ENCODE peak calls at places on chromosome 1, in five cellular contexts. D is K562, Z is HepG2, T is HL-60, L is spleen. C is an unnamed sample.

GRCh38 chr1:158008630-158009029 is 15.2 kb downstream of the KIRREL1 start:
- DNase-seq in T (no peak), D (no peak), L (no peak), Z (no peak), C (no peak)

GRCh38 chr1:62307516-62308492 is 11.4 kb downstream of the KANK4 start:
- DNase-seq in Z (no peak), L (no peak), D (no peak), T (no peak), C (no peak)

GRCh38 chr1:153985984-153986761 is at the start of gene RAB13:
- DNase-seq in L (peak), Z (peak), T (no peak), D (peak), C (peak)

GRCh38 chr1:65059930-65060538 is 88.0 kb upstream of the AK4 start:
- DNase-seq in Z (peak), L (no peak), D (peak), T (no peak), C (no peak)

GRCh38 chr1:86779308-86780191 is 75.2 kb downstream of the SH3GLB1 start:
- DNase-seq in L (no peak), D (peak), T (no peak), Z (no peak), C (no peak)

GRCh38 chr1:12053752-12054548 is 9.2 kb upstream of the TNFRSF8 start:
- DNase-seq in D (no peak), Z (no peak), T (no peak), L (no peak), C (no peak)

GRCh38 chr1:99662581-99663208 is 16.8 kb downstream of the PALMD start:
- DNase-seq in L (no peak), Z (no peak), D (no peak), T (no peak), C (peak)

GRCh38 chr1:223041481-223041880 is 101.6 kb downstream of the TLR5 start:
- DNase-seq in D (no peak), T (no peak), L (no peak), Z (no peak), C (peak)

GRCh38 chr1:15848143-15848928 is 829 bp downstream of the SPEN start:
- DNase-seq in T (peak), Z (no peak), L (peak), D (peak), C (no peak)

GRCh38 chr1:109509176-109510134 is at the start of gene AMIGO1:
- DNase-seq in D (peak), T (peak), Z (no peak), L (peak), C (no peak)

GRCh38 chr1:167057297-167057688 is 32.9 kb downstream of the GPA33 start:
- DNase-seq in Z (peak), L (no peak), T (peak), D (peak), C (no peak)

GRCh38 chr1:189597083-189597482 is 880.6 kb downstream of the BRINP3 start:
- DNase-seq in L (no peak), D (no peak), Z (no peak), T (no peak), C (no peak)
- TF ChIP-seq POLR2AphosphoS5 in L (no peak), D (no peak), Z (no peak), T (no peak), C (no peak)

GRCh38 chr1:77888429-77889239 is at the start of gene NEXN:
- DNase-seq in T (peak), L (peak), D (peak), Z (peak), C (peak)
- H3K4me3 ChIP-seq in T (peak), L (peak), D (peak), Z (peak), C (peak)

DNA sequence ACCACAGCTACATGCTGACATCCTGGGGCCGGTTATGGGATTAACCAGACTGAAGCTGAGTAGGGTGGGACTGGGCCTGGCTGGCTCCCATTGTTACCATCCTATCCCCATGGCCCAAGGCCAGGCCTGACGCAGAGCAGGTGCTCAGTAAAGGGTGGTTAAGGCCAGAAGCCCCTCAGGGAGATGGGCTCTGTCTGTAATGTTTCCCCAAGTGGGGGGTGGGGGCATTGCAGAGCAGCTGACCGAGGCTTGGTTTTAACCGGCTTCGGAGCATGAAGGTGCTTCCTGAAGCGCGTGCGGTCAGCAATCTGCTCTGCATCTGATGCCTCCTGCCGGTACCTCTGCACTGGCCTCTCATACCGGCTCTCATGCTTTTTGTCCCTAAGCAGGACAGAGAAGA is 83.4 kb upstream of the ACTL8 start:
- DNase-seq in L (no peak), D (no peak), T (no peak), Z (no peak), C (no peak)
- TF ChIP-seq CTCF in L (no peak), D (no peak), T (no peak), Z (no peak), C (no peak)

GRCh38 chr1:164602480-164603093 is 43.6 kb downstream of the PBX1 start:
- DNase-seq in L (no peak), D (no peak), T (no peak), Z (no peak), C (peak)
- TF ChIP-seq POLR2AphosphoS5 in L (no peak), D (no peak), T (no peak), Z (no peak), C (no peak)

GRCh38 chr1:2558861-2559260 is 2.7 kb downstream of the TNFRSF14 start:
- DNase-seq in L (no peak), Z (no peak), T (no peak), D (no peak), C (no peak)

GRCh38 chr1:2558030-2558400 is 1.8 kb downstream of the TNFRSF14 start:
- DNase-seq in Z (no peak), T (no peak), L (no peak), D (no peak), C (no peak)

GRCh38 chr1:2556277-2557145 is at the start of gene TNFRSF14:
- DNase-seq in T (peak), D (no peak), Z (no peak), L (peak), C (peak)

GRCh38 chr1:2558420-2558819 is 2.2 kb downstream of the TNFRSF14 start:
- DNase-seq in T (no peak), L (no peak), Z (no peak), D (no peak), C (no peak)

GRCh38 chr1:2557146-2558029 is 1.2 kb downstream of the TNFRSF14 start:
- DNase-seq in D (no peak), Z (no peak), T (no peak), L (no peak), C (no peak)
- H3K4me3 ChIP-seq in D (no peak), Z (peak), T (peak), L (peak), C (peak)

DNA sequence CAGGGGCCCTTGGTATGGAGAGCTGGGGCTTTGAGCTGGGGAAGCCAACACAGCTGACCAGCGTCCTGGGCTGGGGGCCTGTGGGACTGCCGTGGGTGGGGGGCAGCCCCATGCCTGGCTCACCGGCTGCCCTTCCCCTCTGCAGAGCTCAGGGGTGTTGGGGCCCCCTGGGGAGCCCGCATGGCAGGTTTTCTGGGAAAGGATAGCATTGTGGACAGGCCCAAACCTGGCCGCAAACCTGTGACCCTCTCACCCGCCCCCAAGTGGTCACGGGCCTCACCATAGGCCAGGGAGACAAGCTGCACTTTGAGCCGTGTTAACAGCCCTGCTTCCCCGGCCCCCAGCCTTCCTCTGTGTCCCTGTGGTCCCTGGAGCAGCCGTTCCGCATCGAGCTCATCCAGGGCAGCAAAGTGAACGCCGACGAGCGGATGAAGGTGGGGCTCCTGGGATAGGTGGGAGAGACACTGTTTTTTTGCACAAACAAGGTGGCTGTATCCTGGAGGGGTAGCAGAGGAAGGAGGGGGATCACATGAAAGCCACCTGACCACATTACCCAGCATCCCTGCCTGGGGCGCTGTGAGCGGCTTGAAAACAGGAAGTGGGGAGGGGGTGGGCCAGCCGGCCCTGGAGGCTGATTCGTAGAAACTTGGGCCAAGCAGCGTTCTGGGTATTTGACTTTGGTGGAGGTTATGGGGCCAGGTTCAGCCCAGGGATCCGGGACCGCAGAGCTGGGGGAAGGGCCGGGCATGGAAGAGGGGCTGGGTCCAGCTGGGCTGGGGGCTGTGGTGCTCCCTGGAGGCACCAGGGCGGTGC is 65.9 kb downstream of the PIK3CD start:
- DNase-seq in Z (peak), L (peak), T (peak), D (peak), C (no peak)
- TF ChIP-seq CTCF in Z (peak), L (no peak), T (no peak), D (peak), C (no peak)

GRCh38 chr1:79859212-79859948 is 852.9 kb upstream of the ADGRL4 start:
- DNase-seq in T (no peak), D (no peak), L (no peak), Z (no peak), C (no peak)
- TF ChIP-seq POLR2AphosphoS5 in T (no peak), D (no peak), L (no peak), Z (no peak), C (no peak)

GRCh38 chr1:217135569-217135915 is 412.3 kb upstream of the ESRRG start:
- DNase-seq in Z (no peak), L (no peak), D (no peak), T (no peak), C (no peak)

GRCh38 chr1:217136895-217137205 is 413.6 kb upstream of the ESRRG start:
- DNase-seq in T (no peak), Z (no peak), L (no peak), D (no peak), C (no peak)

GRCh38 chr1:217137210-217137871 is 414.1 kb upstream of the ESRRG start:
- DNase-seq in L (peak), T (no peak), Z (no peak), D (no peak), C (no peak)

GRCh38 chr1:217134857-217135568 is 411.8 kb upstream of the ESRRG start:
- DNase-seq in D (no peak), T (no peak), Z (no peak), L (no peak), C (no peak)

DNA sequence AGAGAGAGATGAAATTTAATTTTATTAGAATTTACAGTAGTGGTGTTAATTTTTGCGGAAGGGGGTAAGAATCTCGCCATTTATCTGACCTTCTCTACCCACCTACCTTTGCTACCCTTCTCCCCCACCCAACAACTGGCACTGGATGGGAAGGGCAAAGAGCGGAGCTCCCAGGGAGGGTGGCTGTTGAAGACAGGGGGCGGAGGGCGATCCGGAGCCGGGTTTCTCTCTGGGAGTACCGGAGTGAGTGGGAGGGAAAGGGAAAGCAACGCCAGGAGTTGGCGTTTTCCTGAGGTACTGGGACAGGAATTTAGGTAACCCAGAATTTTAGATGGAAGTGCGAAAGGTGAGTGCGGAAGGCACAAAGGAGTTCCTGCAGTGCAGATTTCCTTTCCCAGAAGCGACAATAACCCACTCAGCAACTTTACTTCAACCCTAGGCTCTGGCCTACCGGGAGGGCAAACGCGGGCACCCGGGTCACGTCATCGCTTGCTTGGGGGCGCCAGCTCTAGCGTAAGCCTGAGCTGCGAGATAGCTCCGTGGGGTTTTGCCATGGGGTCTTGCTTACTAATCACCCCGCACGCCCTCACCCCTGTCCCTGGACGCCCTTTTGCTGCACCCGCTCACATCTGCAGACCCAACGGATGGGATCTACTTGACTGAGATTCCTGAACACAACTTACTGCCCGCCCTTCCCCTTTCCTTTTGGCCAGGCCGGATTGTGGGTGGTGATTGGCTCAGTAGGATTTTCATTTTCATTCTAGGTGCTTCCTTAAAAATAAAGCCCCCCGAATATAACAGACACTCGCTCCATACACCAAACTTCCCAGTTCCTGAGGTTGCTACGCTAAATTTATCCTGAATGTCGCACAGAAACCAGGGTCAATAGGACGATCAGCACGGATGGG is 413.0 kb upstream of the ESRRG start:
- DNase-seq in L (peak), T (no peak), D (no peak), Z (no peak), C (no peak)
- H3K4me3 ChIP-seq in L (peak), T (no peak), D (no peak), Z (no peak), C (peak)

GRCh38 chr1:93615201-93616150 is 66.2 kb downstream of the BCAR3 start:
- DNase-seq in L (no peak), Z (peak), T (no peak), D (peak), C (no peak)
- TF ChIP-seq CTCF in L (no peak), Z (peak), T (no peak), D (no peak), C (no peak)

GRCh38 chr1:83531910-83532309 is 467.0 kb downstream of the TTLL7 start:
- DNase-seq in T (no peak), L (no peak), D (no peak), Z (no peak), C (no peak)
- TF ChIP-seq POLR2AphosphoS5 in T (no peak), L (no peak), D (no peak), Z (no peak), C (no peak)